ENCODE peak calls at places on chromosomes 13 and 19, in four cellular contexts. One of them, this sample, is unnamed.

GRCh38 chr19:54232552-54232934 is 9.7 kb upstream of the LILRB3 start:
- DNase-seq in tibial artery: no peak
- DNase-seq in GM23248: no peak
- DNase-seq in CD4-positive, alpha-beta T cell: no peak
- DNase-seq in this sample: no peak

GRCh38 chr13:78689011-78689410 is 30.1 kb upstream of the OBI1 start:
- DNase-seq in tibial artery: no peak
- DNase-seq in CD4-positive, alpha-beta T cell: no peak
- DNase-seq in GM23248: no peak
- DNase-seq in this sample: no peak

GRCh38 chr13:66794340-66795031 is 435.6 kb downstream of the PCDH9 start:
- DNase-seq in tibial artery: no peak
- DNase-seq in GM23248: no peak
- DNase-seq in CD4-positive, alpha-beta T cell: no peak
- DNase-seq in this sample: no peak

GRCh38 chr13:44894001-44894770 is 95.1 kb downstream of the NUFIP1 start:
- DNase-seq in GM23248: no peak
- DNase-seq in tibial artery: no peak
- DNase-seq in CD4-positive, alpha-beta T cell: no peak
- DNase-seq in this sample: no peak

GRCh38 chr13:78326608-78327007 is 276.7 kb downstream of the POU4F1 start:
- DNase-seq in tibial artery: no peak
- DNase-seq in CD4-positive, alpha-beta T cell: no peak
- DNase-seq in GM23248: peak
- DNase-seq in this sample: no peak

GRCh38 chr13:109694972-109695371 is 91.4 kb downstream of the IRS2 start:
- DNase-seq in tibial artery: no peak
- DNase-seq in GM23248: no peak
- DNase-seq in CD4-positive, alpha-beta T cell: no peak
- DNase-seq in this sample: no peak

GRCh38 chr19:17779281-17779930 is 15.5 kb upstream of the B3GNT3 start:
- DNase-seq in tibial artery: peak
- DNase-seq in GM23248: peak
- DNase-seq in CD4-positive, alpha-beta T cell: no peak
- DNase-seq in this sample: peak

GRCh38 chr13:79435549-79435948 is 29.5 kb upstream of the RBM26 start:
- DNase-seq in CD4-positive, alpha-beta T cell: no peak
- DNase-seq in GM23248: peak
- DNase-seq in tibial artery: no peak
- DNase-seq in this sample: no peak

GRCh38 chr13:106484755-106485193 is 50.7 kb downstream of the EFNB2 start:
- DNase-seq in GM23248: no peak
- DNase-seq in CD4-positive, alpha-beta T cell: no peak
- DNase-seq in tibial artery: peak
- DNase-seq in this sample: no peak

GRCh38 chr13:77523834-77524728 is 11.4 kb upstream of the SCEL start:
- DNase-seq in CD4-positive, alpha-beta T cell: no peak
- DNase-seq in GM23248: no peak
- DNase-seq in tibial artery: no peak
- DNase-seq in this sample: no peak

GRCh38 chr13:51734786-51735185 is 69.2 kb downstream of the DHRS12 start:
- DNase-seq in tibial artery: no peak
- DNase-seq in GM23248: peak
- DNase-seq in CD4-positive, alpha-beta T cell: no peak
- DNase-seq in this sample: no peak

GRCh38 chr19:710767-711166 is 2.0 kb downstream of the PALM start:
- DNase-seq in tibial artery: no peak
- DNase-seq in CD4-positive, alpha-beta T cell: no peak
- DNase-seq in GM23248: no peak
- DNase-seq in this sample: no peak

GRCh38 chr13:20566424-20566916 is 487 bp upstream of the IFT88 start:
- DNase-seq in GM23248: peak
- DNase-seq in CD4-positive, alpha-beta T cell: no peak
- DNase-seq in tibial artery: no peak
- DNase-seq in this sample: peak

GRCh38 chr19:29524912-29525870 is 603 bp upstream of the VSTM2B start:
- DNase-seq in GM23248: no peak
- DNase-seq in tibial artery: no peak
- DNase-seq in CD4-positive, alpha-beta T cell: no peak
- DNase-seq in this sample: peak

GRCh38 chr13:36986462-36987240 is 12.5 kb downstream of the ALG5 start:
- DNase-seq in tibial artery: no peak
- DNase-seq in GM23248: peak
- DNase-seq in CD4-positive, alpha-beta T cell: no peak
- DNase-seq in this sample: no peak

GRCh38 chr19:39623946-39624345 is 21.6 kb downstream of the LGALS13 start:
- DNase-seq in CD4-positive, alpha-beta T cell: no peak
- DNase-seq in tibial artery: no peak
- DNase-seq in GM23248: no peak
- DNase-seq in this sample: no peak

GRCh38 chr13:48654511-48654910 is 782 bp downstream of the CYSLTR2 start:
- DNase-seq in tibial artery: no peak
- DNase-seq in CD4-positive, alpha-beta T cell: no peak
- DNase-seq in GM23248: no peak
- DNase-seq in this sample: no peak

GRCh38 chr13:99501952-99502310 is 659 bp downstream of the TM9SF2 start:
- DNase-seq in CD4-positive, alpha-beta T cell: no peak
- DNase-seq in tibial artery: no peak
- DNase-seq in GM23248: peak
- DNase-seq in this sample: peak

GRCh38 chr13:41919031-41919740 is 41.7 kb downstream of the VWA8 start:
- DNase-seq in GM23248: no peak
- DNase-seq in tibial artery: no peak
- DNase-seq in CD4-positive, alpha-beta T cell: no peak
- DNase-seq in this sample: no peak

GRCh38 chr13:26855921-26856320 is 95.3 kb upstream of the GPR12 start:
- DNase-seq in tibial artery: no peak
- DNase-seq in CD4-positive, alpha-beta T cell: no peak
- DNase-seq in GM23248: no peak
- DNase-seq in this sample: no peak

GRCh38 chr19:43465468-43466120 is at the start of gene LYPD3:
- DNase-seq in GM23248: peak
- DNase-seq in tibial artery: no peak
- DNase-seq in CD4-positive, alpha-beta T cell: no peak
- DNase-seq in this sample: no peak

GRCh38 chr19:31905980-31906948 is 439.1 kb upstream of the ZNF507 start:
- DNase-seq in GM23248: peak
- DNase-seq in tibial artery: no peak
- DNase-seq in CD4-positive, alpha-beta T cell: no peak
- DNase-seq in this sample: no peak

GRCh38 chr13:38819053-38819452 is 132.2 kb downstream of the FREM2 start:
- DNase-seq in CD4-positive, alpha-beta T cell: no peak
- DNase-seq in GM23248: no peak
- DNase-seq in tibial artery: no peak
- DNase-seq in this sample: peak

GRCh38 chr13:74270018-74270417 is 135.8 kb upstream of the KLF12 start:
- DNase-seq in GM23248: peak
- DNase-seq in tibial artery: no peak
- DNase-seq in CD4-positive, alpha-beta T cell: no peak
- DNase-seq in this sample: no peak

GRCh38 chr19:10625003-10625761 is at the start of gene SLC44A2:
- DNase-seq in tibial artery: peak
- DNase-seq in GM23248: peak
- DNase-seq in CD4-positive, alpha-beta T cell: no peak
- DNase-seq in this sample: peak

GRCh38 chr19:36090930-36091695 is 19.8 kb upstream of the OVOL3 start:
- DNase-seq in GM23248: no peak
- DNase-seq in tibial artery: no peak
- DNase-seq in CD4-positive, alpha-beta T cell: no peak
- DNase-seq in this sample: no peak

DNA sequence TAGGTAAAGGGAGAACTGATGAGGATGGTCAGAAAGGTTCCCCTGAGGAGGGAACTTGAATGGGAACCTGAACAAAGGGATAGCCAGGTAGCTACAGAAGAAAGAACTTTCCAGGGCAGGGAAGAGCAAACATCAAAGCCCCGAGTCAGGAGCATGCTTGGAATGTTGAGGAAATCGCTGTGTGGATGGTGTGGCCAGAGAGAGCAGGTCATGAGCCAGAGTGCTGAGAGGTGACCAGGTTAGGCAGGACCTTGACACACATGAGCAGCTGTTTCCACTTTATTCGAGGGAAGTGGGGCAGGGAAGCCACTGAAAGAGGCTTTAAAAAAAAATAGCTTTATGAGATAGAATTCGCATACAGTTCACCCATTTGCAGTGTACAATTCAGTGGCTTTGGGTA is 4.4 kb downstream of the RAB8A start:
- DNase-seq in CD4-positive, alpha-beta T cell: no peak
- DNase-seq in GM23248: no peak
- DNase-seq in tibial artery: no peak
- DNase-seq in this sample: no peak
- H3K27ac ChIP-seq in CD4-positive, alpha-beta T cell: peak
- H3K27ac ChIP-seq in GM23248: no peak
- H3K27ac ChIP-seq in tibial artery: no peak
- H3K27ac ChIP-seq in this sample: no peak

GRCh38 chr19:51024924-51025323 is 1.5 kb downstream of the KLK11 start:
- DNase-seq in CD4-positive, alpha-beta T cell: no peak
- DNase-seq in GM23248: no peak
- DNase-seq in tibial artery: no peak
- DNase-seq in this sample: no peak
- H3K27ac ChIP-seq in CD4-positive, alpha-beta T cell: no peak
- H3K27ac ChIP-seq in GM23248: no peak
- H3K27ac ChIP-seq in tibial artery: no peak
- H3K27ac ChIP-seq in this sample: no peak

DNA sequence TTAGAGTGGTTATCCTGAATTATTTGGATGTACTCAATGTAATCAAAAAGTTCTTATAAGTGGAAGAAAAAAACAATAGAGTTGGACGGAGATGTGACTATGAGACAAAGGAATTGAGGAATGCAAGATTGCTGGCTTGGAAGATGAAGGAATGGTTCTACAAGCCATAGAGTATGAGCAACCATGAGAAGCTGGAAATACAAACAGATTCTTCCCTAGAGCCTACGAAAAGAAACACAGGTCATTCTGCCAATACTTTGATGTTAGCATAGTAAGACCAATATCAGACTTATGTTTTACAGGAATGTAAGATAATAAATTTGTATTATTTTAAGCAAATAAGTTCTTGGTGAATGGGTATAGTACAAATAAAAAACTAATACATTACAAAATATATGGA is 249.2 kb downstream of the DIAPH3 start:
- DNase-seq in CD4-positive, alpha-beta T cell: no peak
- DNase-seq in GM23248: peak
- DNase-seq in tibial artery: no peak
- DNase-seq in this sample: no peak
- H3K27ac ChIP-seq in CD4-positive, alpha-beta T cell: no peak
- H3K27ac ChIP-seq in GM23248: no peak
- H3K27ac ChIP-seq in tibial artery: no peak
- H3K27ac ChIP-seq in this sample: no peak

DNA sequence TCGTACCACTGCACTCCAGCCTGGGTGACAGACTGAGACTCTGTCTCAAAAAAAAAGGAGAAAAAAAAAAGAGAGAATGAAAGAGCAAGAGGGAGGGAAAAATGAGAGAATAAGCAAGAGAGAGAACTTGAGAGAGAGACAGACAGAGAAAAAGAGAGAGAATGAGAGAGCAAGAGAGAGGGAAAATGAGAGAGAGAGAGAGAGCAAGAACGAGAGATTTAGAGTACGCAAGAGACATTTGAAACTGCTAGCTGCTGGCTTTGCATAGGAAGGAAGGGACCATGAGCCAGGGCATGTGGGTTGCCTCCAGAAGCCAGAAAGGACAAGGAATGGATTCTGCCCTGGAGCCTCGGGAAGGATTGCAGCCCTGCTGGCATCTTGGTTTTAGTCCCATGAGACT is 9.6 kb upstream of the ADGRE1 start:
- DNase-seq in GM23248: no peak
- DNase-seq in CD4-positive, alpha-beta T cell: no peak
- DNase-seq in tibial artery: no peak
- DNase-seq in this sample: no peak
- H3K27ac ChIP-seq in GM23248: no peak
- H3K27ac ChIP-seq in CD4-positive, alpha-beta T cell: no peak
- H3K27ac ChIP-seq in tibial artery: no peak
- H3K27ac ChIP-seq in this sample: no peak

GRCh38 chr19:3366104-3366760 is at the start of gene NFIC:
- DNase-seq in GM23248: peak
- DNase-seq in CD4-positive, alpha-beta T cell: no peak
- DNase-seq in tibial artery: peak
- DNase-seq in this sample: peak
- H3K27ac ChIP-seq in GM23248: peak
- H3K27ac ChIP-seq in CD4-positive, alpha-beta T cell: no peak
- H3K27ac ChIP-seq in tibial artery: peak
- H3K27ac ChIP-seq in this sample: peak

This sample was measured in caudate nucleus.